ENCODE peak calls at places on chromosomes 6 and 20, in five cellular contexts. One of them, this sample, is unnamed.

GRCh38 chr6:33008944-33009861 is at the start of gene HLA-DOA:
- DNase-seq in neural crest cell: peak; percentile 42
- DNase-seq in OCI-LY7: peak; percentile 89
- DNase-seq in effector CD4-positive, alpha-beta T cell: no peak
- DNase-seq in SW 1271: peak; percentile 30
- DNase-seq in this sample: peak; percentile 58

GRCh38 chr6:166533205-166533824 is 53.2 kb downstream of the RAMACL start:
- DNase-seq in neural crest cell: no peak
- DNase-seq in OCI-LY7: no peak
- DNase-seq in effector CD4-positive, alpha-beta T cell: no peak
- DNase-seq in SW 1271: no peak
- DNase-seq in this sample: no peak

GRCh38 chr20:23244207-23244915 is 106.2 kb upstream of the NXT1 start:
- DNase-seq in neural crest cell: no peak
- DNase-seq in OCI-LY7: no peak
- DNase-seq in effector CD4-positive, alpha-beta T cell: no peak
- DNase-seq in SW 1271: no peak
- DNase-seq in this sample: no peak

GRCh38 chr6:10014561-10014960 is 400.3 kb downstream of the TFAP2A start:
- DNase-seq in neural crest cell: no peak
- DNase-seq in OCI-LY7: no peak
- DNase-seq in effector CD4-positive, alpha-beta T cell: no peak
- DNase-seq in SW 1271: no peak
- DNase-seq in this sample: no peak

GRCh38 chr6:98041921-98042320 is 758.9 kb upstream of the MMS22L start:
- DNase-seq in neural crest cell: no peak
- DNase-seq in OCI-LY7: no peak
- DNase-seq in effector CD4-positive, alpha-beta T cell: no peak
- DNase-seq in SW 1271: no peak
- DNase-seq in this sample: no peak

GRCh38 chr6:25010166-25010565 is 74.4 kb upstream of the RIPOR2 start:
- DNase-seq in neural crest cell: no peak
- DNase-seq in OCI-LY7: no peak
- DNase-seq in effector CD4-positive, alpha-beta T cell: no peak
- DNase-seq in SW 1271: no peak
- DNase-seq in this sample: no peak

GRCh38 chr6:38509713-38510112 is 130.0 kb downstream of the BTBD9 start:
- DNase-seq in neural crest cell: no peak
- DNase-seq in OCI-LY7: no peak
- DNase-seq in effector CD4-positive, alpha-beta T cell: no peak
- DNase-seq in SW 1271: no peak
- DNase-seq in this sample: no peak

GRCh38 chr20:35618372-35619131 is 2.9 kb downstream of the SPAG4 start:
- DNase-seq in neural crest cell: no peak
- DNase-seq in OCI-LY7: peak; percentile 58
- DNase-seq in effector CD4-positive, alpha-beta T cell: no peak
- DNase-seq in SW 1271: peak; percentile 75
- DNase-seq in this sample: no peak

GRCh38 chr20:40991181-40991889 is 37.3 kb upstream of the TOP1 start:
- DNase-seq in neural crest cell: no peak
- DNase-seq in OCI-LY7: peak; percentile 99
- DNase-seq in effector CD4-positive, alpha-beta T cell: no peak
- DNase-seq in SW 1271: no peak
- DNase-seq in this sample: no peak

GRCh38 chr6:112330071-112330876 is 16.9 kb upstream of the RFPL4B start:
- DNase-seq in neural crest cell: no peak
- DNase-seq in OCI-LY7: no peak
- DNase-seq in effector CD4-positive, alpha-beta T cell: no peak
- DNase-seq in SW 1271: peak; percentile 16
- DNase-seq in this sample: no peak

GRCh38 chr6:170038251-170038650 is 252.6 kb downstream of the DLL1 start:
- DNase-seq in neural crest cell: peak; percentile 8
- DNase-seq in OCI-LY7: no peak
- DNase-seq in effector CD4-positive, alpha-beta T cell: no peak
- DNase-seq in SW 1271: no peak
- DNase-seq in this sample: no peak

GRCh38 chr20:57615472-57615855 is 4.8 kb downstream of the ZBP1 start:
- DNase-seq in neural crest cell: no peak
- DNase-seq in OCI-LY7: no peak
- DNase-seq in effector CD4-positive, alpha-beta T cell: no peak
- DNase-seq in SW 1271: no peak
- DNase-seq in this sample: no peak

GRCh38 chr20:63829598-63829942 is 1.5 kb downstream of the ZBTB46 start:
- DNase-seq in neural crest cell: no peak
- DNase-seq in OCI-LY7: no peak
- DNase-seq in effector CD4-positive, alpha-beta T cell: no peak
- DNase-seq in SW 1271: no peak
- DNase-seq in this sample: no peak

GRCh38 chr6:50608421-50608820 is 104.9 kb upstream of the TFAP2D start:
- DNase-seq in neural crest cell: no peak
- DNase-seq in OCI-LY7: no peak
- DNase-seq in effector CD4-positive, alpha-beta T cell: no peak
- DNase-seq in SW 1271: no peak
- DNase-seq in this sample: no peak

GRCh38 chr6:167350322-167350721 is 25.4 kb downstream of the TTLL2 start:
- DNase-seq in neural crest cell: no peak
- DNase-seq in OCI-LY7: no peak
- DNase-seq in effector CD4-positive, alpha-beta T cell: no peak
- DNase-seq in SW 1271: no peak
- DNase-seq in this sample: no peak

GRCh38 chr20:37938954-37939353 is 36.0 kb downstream of the VSTM2L start:
- DNase-seq in neural crest cell: no peak
- DNase-seq in OCI-LY7: no peak
- DNase-seq in effector CD4-positive, alpha-beta T cell: no peak
- DNase-seq in SW 1271: no peak
- DNase-seq in this sample: no peak

GRCh38 chr6:161168281-161168891 is 105.5 kb downstream of the AGPAT4 start:
- DNase-seq in neural crest cell: no peak
- DNase-seq in OCI-LY7: no peak
- DNase-seq in effector CD4-positive, alpha-beta T cell: no peak
- DNase-seq in SW 1271: peak; percentile 80
- DNase-seq in this sample: no peak

GRCh38 chr6:166308769-166309589 is 787 bp upstream of the PRR18 start:
- DNase-seq in neural crest cell: no peak
- DNase-seq in OCI-LY7: no peak
- DNase-seq in effector CD4-positive, alpha-beta T cell: no peak
- DNase-seq in SW 1271: no peak
- DNase-seq in this sample: no peak

GRCh38 chr6:44925100-44925739 is 402.9 kb upstream of the RUNX2 start:
- DNase-seq in neural crest cell: no peak
- DNase-seq in OCI-LY7: no peak
- DNase-seq in effector CD4-positive, alpha-beta T cell: peak; percentile 51
- DNase-seq in SW 1271: peak; percentile 6
- DNase-seq in this sample: no peak

GRCh38 chr6:106685833-106686232 is 56.5 kb downstream of the QRSL1 start:
- DNase-seq in neural crest cell: no peak
- DNase-seq in OCI-LY7: no peak
- DNase-seq in effector CD4-positive, alpha-beta T cell: no peak
- DNase-seq in SW 1271: no peak
- DNase-seq in this sample: no peak

GRCh38 chr6:122007366-122007765 is 392.1 kb upstream of the HSF2 start:
- DNase-seq in neural crest cell: no peak
- DNase-seq in OCI-LY7: no peak
- DNase-seq in effector CD4-positive, alpha-beta T cell: no peak
- DNase-seq in SW 1271: no peak
- DNase-seq in this sample: no peak

GRCh38 chr6:71294121-71294523 is 5.5 kb downstream of the OGFRL1 start:
- DNase-seq in neural crest cell: no peak
- DNase-seq in OCI-LY7: no peak
- DNase-seq in effector CD4-positive, alpha-beta T cell: no peak
- DNase-seq in SW 1271: peak; percentile 43
- DNase-seq in this sample: no peak

GRCh38 chr6:13065596-13065995 is 262.7 kb downstream of the TBC1D7 start:
- DNase-seq in neural crest cell: no peak
- DNase-seq in OCI-LY7: no peak
- DNase-seq in effector CD4-positive, alpha-beta T cell: no peak
- DNase-seq in SW 1271: no peak
- DNase-seq in this sample: no peak

GRCh38 chr6:167962717-167963116 is 34.8 kb upstream of the KIF25 start:
- DNase-seq in neural crest cell: no peak
- DNase-seq in OCI-LY7: no peak
- DNase-seq in effector CD4-positive, alpha-beta T cell: no peak
- DNase-seq in SW 1271: no peak
- DNase-seq in this sample: no peak

GRCh38 chr6:89085409-89086012 is 5.0 kb downstream of the PNRC1 start:
- DNase-seq in neural crest cell: no peak
- DNase-seq in OCI-LY7: no peak
- DNase-seq in effector CD4-positive, alpha-beta T cell: no peak
- DNase-seq in SW 1271: no peak
- DNase-seq in this sample: no peak

GRCh38 chr6:130326496-130326895 is 39.3 kb upstream of the TMEM200A start:
- DNase-seq in neural crest cell: no peak
- DNase-seq in OCI-LY7: no peak
- DNase-seq in effector CD4-positive, alpha-beta T cell: no peak
- DNase-seq in SW 1271: no peak
- DNase-seq in this sample: no peak

GRCh38 chr6:134436281-134436815 is 118.4 kb upstream of the SGK1 start:
- DNase-seq in neural crest cell: no peak
- DNase-seq in OCI-LY7: peak; percentile 37
- DNase-seq in effector CD4-positive, alpha-beta T cell: peak; percentile 19
- DNase-seq in SW 1271: peak; percentile 97
- DNase-seq in this sample: no peak

GRCh38 chr20:33554914-33555420 is 65.1 kb downstream of the CBFA2T2 start:
- DNase-seq in neural crest cell: no peak
- DNase-seq in OCI-LY7: peak; percentile 91
- DNase-seq in effector CD4-positive, alpha-beta T cell: peak; percentile 43
- DNase-seq in SW 1271: peak; percentile 100
- DNase-seq in this sample: peak; percentile 56

GRCh38 chr20:6051505-6051904 is 2.4 kb downstream of the LRRN4 start:
- DNase-seq in neural crest cell: no peak
- DNase-seq in OCI-LY7: no peak
- DNase-seq in effector CD4-positive, alpha-beta T cell: no peak
- DNase-seq in SW 1271: no peak
- DNase-seq in this sample: no peak

GRCh38 chr6:38730136-38730862 is 15.2 kb downstream of the DNAH8 start:
- DNase-seq in neural crest cell: no peak
- DNase-seq in OCI-LY7: no peak
- DNase-seq in effector CD4-positive, alpha-beta T cell: no peak
- DNase-seq in SW 1271: no peak
- DNase-seq in this sample: no peak

GRCh38 chr6:136927313-136927712 is 5.2 kb downstream of the SLC35D3 start:
- DNase-seq in neural crest cell: no peak
- DNase-seq in OCI-LY7: peak; percentile 13
- DNase-seq in effector CD4-positive, alpha-beta T cell: no peak
- DNase-seq in SW 1271: peak; percentile 16
- DNase-seq in this sample: peak; percentile 37

GRCh38 chr6:33277663-33278391 is 904 bp downstream of the B3GALT4 start:
- DNase-seq in neural crest cell: no peak
- DNase-seq in OCI-LY7: peak; percentile 75
- DNase-seq in effector CD4-positive, alpha-beta T cell: no peak
- DNase-seq in SW 1271: peak; percentile 12
- DNase-seq in this sample: peak; percentile 58

GRCh38 chr6:15518878-15519277 is 143.9 kb downstream of the DTNBP1 start:
- DNase-seq in neural crest cell: no peak
- DNase-seq in OCI-LY7: no peak
- DNase-seq in effector CD4-positive, alpha-beta T cell: no peak
- DNase-seq in SW 1271: no peak
- DNase-seq in this sample: no peak

GRCh38 chr6:22681761-22682160 is 112.4 kb downstream of the HDGFL1 start:
- DNase-seq in neural crest cell: no peak
- DNase-seq in OCI-LY7: no peak
- DNase-seq in effector CD4-positive, alpha-beta T cell: no peak
- DNase-seq in SW 1271: no peak
- DNase-seq in this sample: no peak

GRCh38 chr6:113082691-113083090 is 735.6 kb downstream of the RFPL4B start:
- DNase-seq in neural crest cell: no peak
- DNase-seq in OCI-LY7: no peak
- DNase-seq in effector CD4-positive, alpha-beta T cell: no peak
- DNase-seq in SW 1271: no peak
- DNase-seq in this sample: no peak

GRCh38 chr6:52576392-52577021 is 353 bp downstream of the TRAM2 start:
- DNase-seq in neural crest cell: peak; percentile 54
- DNase-seq in OCI-LY7: peak; percentile 88
- DNase-seq in effector CD4-positive, alpha-beta T cell: no peak
- DNase-seq in SW 1271: peak; percentile 79
- DNase-seq in this sample: peak; percentile 83

This sample was measured in D341Med.